ENCODE peak calls at places on chromosomes 16 and 17, in five cellular contexts. One of them, this sample, is unnamed.

GRCh38 chr16:51025588-51026290 is 125.3 kb downstream of the SALL1 start:
- DNase-seq in tibial nerve: no peak
- DNase-seq in naive thymus-derived CD4-positive, alpha-beta T cell: no peak
- DNase-seq in gastrocnemius medialis: no peak
- DNase-seq in colonic mucosa: no peak
- DNase-seq in this sample: no peak

GRCh38 chr17:68288375-68288774 is 2.6 kb downstream of the SLC16A6 start:
- DNase-seq in tibial nerve: no peak
- DNase-seq in naive thymus-derived CD4-positive, alpha-beta T cell: no peak
- DNase-seq in gastrocnemius medialis: no peak
- DNase-seq in colonic mucosa: no peak
- DNase-seq in this sample: no peak

GRCh38 chr17:48747445-48748363 is 19.2 kb upstream of the HOXB13 start:
- DNase-seq in tibial nerve: no peak
- DNase-seq in naive thymus-derived CD4-positive, alpha-beta T cell: no peak
- DNase-seq in gastrocnemius medialis: no peak
- DNase-seq in colonic mucosa: no peak
- DNase-seq in this sample: no peak

GRCh38 chr17:63095459-63095858 is 129.4 kb downstream of the TANC2 start:
- DNase-seq in tibial nerve: no peak
- DNase-seq in naive thymus-derived CD4-positive, alpha-beta T cell: no peak
- DNase-seq in gastrocnemius medialis: no peak
- DNase-seq in colonic mucosa: no peak
- DNase-seq in this sample: no peak

GRCh38 chr17:65936013-65936412 is 255.9 kb downstream of the CEP112 start:
- DNase-seq in tibial nerve: no peak
- DNase-seq in naive thymus-derived CD4-positive, alpha-beta T cell: no peak
- DNase-seq in gastrocnemius medialis: no peak
- DNase-seq in colonic mucosa: no peak
- DNase-seq in this sample: no peak

GRCh38 chr17:20263595-20263994 is 203.7 kb downstream of the LGALS9B start:
- DNase-seq in tibial nerve: no peak
- DNase-seq in naive thymus-derived CD4-positive, alpha-beta T cell: no peak
- DNase-seq in gastrocnemius medialis: no peak
- DNase-seq in colonic mucosa: no peak
- DNase-seq in this sample: no peak

GRCh38 chr16:84460406-84461028 is 43.9 kb downstream of the MEAK7 start:
- DNase-seq in tibial nerve: no peak
- DNase-seq in naive thymus-derived CD4-positive, alpha-beta T cell: no peak
- DNase-seq in gastrocnemius medialis: no peak
- DNase-seq in colonic mucosa: no peak
- DNase-seq in this sample: peak; percentile 79

GRCh38 chr17:17557796-17558195 is 33.7 kb downstream of the PEMT start:
- DNase-seq in tibial nerve: no peak
- DNase-seq in naive thymus-derived CD4-positive, alpha-beta T cell: no peak
- DNase-seq in gastrocnemius medialis: no peak
- DNase-seq in colonic mucosa: no peak
- DNase-seq in this sample: no peak

GRCh38 chr16:47019563-47019962 is 46.1 kb upstream of the DNAJA2 start:
- DNase-seq in tibial nerve: no peak
- DNase-seq in naive thymus-derived CD4-positive, alpha-beta T cell: no peak
- DNase-seq in gastrocnemius medialis: no peak
- DNase-seq in colonic mucosa: no peak
- DNase-seq in this sample: no peak

GRCh38 chr16:72474511-72475123 is 302.7 kb upstream of the PMFBP1 start:
- DNase-seq in tibial nerve: no peak
- DNase-seq in naive thymus-derived CD4-positive, alpha-beta T cell: no peak
- DNase-seq in gastrocnemius medialis: no peak
- DNase-seq in colonic mucosa: no peak
- DNase-seq in this sample: no peak

GRCh38 chr17:80036715-80037477 is 454 bp downstream of the CCDC40 start:
- DNase-seq in tibial nerve: no peak
- DNase-seq in naive thymus-derived CD4-positive, alpha-beta T cell: no peak
- DNase-seq in gastrocnemius medialis: peak; percentile 25
- DNase-seq in colonic mucosa: peak; percentile 43
- DNase-seq in this sample: no peak

GRCh38 chr17:18916816-18917496 is 35.0 kb upstream of the SLC5A10 start:
- DNase-seq in tibial nerve: no peak
- DNase-seq in naive thymus-derived CD4-positive, alpha-beta T cell: no peak
- DNase-seq in gastrocnemius medialis: no peak
- DNase-seq in colonic mucosa: no peak
- DNase-seq in this sample: no peak

GRCh38 chr17:16085066-16085699 is 85.6 kb downstream of the TTC19 start:
- DNase-seq in tibial nerve: no peak
- DNase-seq in naive thymus-derived CD4-positive, alpha-beta T cell: no peak
- DNase-seq in gastrocnemius medialis: no peak
- DNase-seq in colonic mucosa: no peak
- DNase-seq in this sample: no peak

DNA sequence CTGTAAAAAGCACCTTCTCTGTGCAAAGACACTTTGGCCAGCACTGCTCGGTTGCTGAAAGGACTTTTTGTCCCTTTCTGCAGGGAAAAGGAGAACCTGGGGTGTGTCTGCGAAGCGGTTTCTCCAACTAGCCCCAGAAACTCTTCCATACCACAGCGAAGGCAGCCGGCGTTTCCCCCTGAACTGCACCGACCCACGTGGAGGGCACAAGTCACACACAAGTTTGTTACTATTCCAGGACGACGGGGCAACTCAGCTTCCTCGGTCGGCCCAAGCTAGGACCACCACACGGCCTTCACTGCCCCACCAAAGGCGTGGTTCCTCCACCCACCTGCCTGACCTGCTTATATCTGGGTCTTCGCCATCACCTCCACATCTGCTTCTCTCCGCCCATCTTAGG is 1.9 kb downstream of the RTN4RL1 start:
- DNase-seq in tibial nerve: no peak
- DNase-seq in naive thymus-derived CD4-positive, alpha-beta T cell: no peak
- DNase-seq in gastrocnemius medialis: no peak
- DNase-seq in colonic mucosa: no peak
- DNase-seq in this sample: no peak
- H3K4me3 ChIP-seq in tibial nerve: peak overlapping the region; percentile 68
- H3K4me3 ChIP-seq in naive thymus-derived CD4-positive, alpha-beta T cell: no peak overlapping the region
- H3K4me3 ChIP-seq in gastrocnemius medialis: no peak overlapping the region
- H3K4me3 ChIP-seq in colonic mucosa: no peak overlapping the region
- H3K4me3 ChIP-seq in this sample: no peak overlapping the region

DNA sequence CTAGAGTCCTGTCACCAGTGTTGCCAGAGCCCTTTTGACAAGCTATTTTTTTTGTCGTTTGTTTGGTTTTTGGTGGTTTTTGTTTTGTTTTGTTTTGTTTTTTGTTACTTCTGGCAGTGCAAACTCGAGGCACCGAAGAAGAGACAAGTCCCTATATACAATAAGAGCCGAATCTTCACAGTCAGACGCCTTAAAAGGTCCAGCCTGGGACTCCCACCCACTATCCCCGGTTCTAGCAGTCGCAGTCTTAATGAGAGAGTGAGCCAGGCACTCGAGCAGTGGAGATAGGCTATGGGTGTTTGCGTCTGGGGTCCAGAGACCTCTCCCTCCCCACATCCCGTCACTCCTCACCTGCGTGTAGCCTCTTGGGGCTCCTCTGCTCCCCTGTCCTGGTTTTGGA is 1.9 kb downstream of the OR1F1 start:
- DNase-seq in tibial nerve: no peak
- DNase-seq in naive thymus-derived CD4-positive, alpha-beta T cell: no peak
- DNase-seq in gastrocnemius medialis: no peak
- DNase-seq in colonic mucosa: no peak
- DNase-seq in this sample: no peak
- H3K4me3 ChIP-seq in tibial nerve: no peak overlapping the region
- H3K4me3 ChIP-seq in naive thymus-derived CD4-positive, alpha-beta T cell: no peak overlapping the region
- H3K4me3 ChIP-seq in gastrocnemius medialis: no peak overlapping the region
- H3K4me3 ChIP-seq in colonic mucosa: no peak overlapping the region
- H3K4me3 ChIP-seq in this sample: no peak overlapping the region

GRCh38 chr17:75845058-75845711 is 981 bp upstream of the UNC13D start:
- DNase-seq in tibial nerve: peak; percentile 59
- DNase-seq in naive thymus-derived CD4-positive, alpha-beta T cell: peak; percentile 46
- DNase-seq in gastrocnemius medialis: peak; percentile 98
- DNase-seq in colonic mucosa: peak; percentile 90
- DNase-seq in this sample: peak; percentile 83
- H3K4me3 ChIP-seq in tibial nerve: no peak overlapping the region
- H3K4me3 ChIP-seq in naive thymus-derived CD4-positive, alpha-beta T cell: no peak overlapping the region
- H3K4me3 ChIP-seq in gastrocnemius medialis: no peak overlapping the region
- H3K4me3 ChIP-seq in colonic mucosa: no peak overlapping the region
- H3K4me3 ChIP-seq in this sample: no peak overlapping the region

GRCh38 chr16:14378684-14379467 is 251.2 kb downstream of the PARN start:
- DNase-seq in tibial nerve: no peak
- DNase-seq in naive thymus-derived CD4-positive, alpha-beta T cell: no peak
- DNase-seq in gastrocnemius medialis: no peak
- DNase-seq in colonic mucosa: no peak
- DNase-seq in this sample: no peak
- H3K4me3 ChIP-seq in tibial nerve: no peak overlapping the region
- H3K4me3 ChIP-seq in naive thymus-derived CD4-positive, alpha-beta T cell: no peak overlapping the region
- H3K4me3 ChIP-seq in gastrocnemius medialis: no peak overlapping the region
- H3K4me3 ChIP-seq in colonic mucosa: no peak overlapping the region
- H3K4me3 ChIP-seq in this sample: no peak overlapping the region

DNA sequence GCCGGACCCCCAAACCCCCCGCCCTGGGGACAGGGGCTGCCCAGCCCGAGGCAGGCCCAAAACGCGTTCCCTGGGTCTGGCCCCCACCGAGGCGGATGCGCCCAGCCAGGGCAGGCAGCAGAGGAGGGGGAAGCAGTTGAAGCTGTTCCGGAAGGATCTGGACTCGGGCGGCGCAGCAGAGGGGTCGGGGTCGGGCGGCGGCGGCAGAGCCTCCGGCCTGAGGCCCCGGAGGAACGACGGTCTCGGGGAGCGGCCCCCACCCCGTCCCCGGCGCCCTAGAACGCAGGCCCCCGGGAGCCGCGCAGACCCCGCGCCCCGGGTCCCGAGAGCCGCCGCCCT is 22.9 kb upstream of the ZFPM1 start:
- DNase-seq in tibial nerve: no peak
- DNase-seq in naive thymus-derived CD4-positive, alpha-beta T cell: no peak
- DNase-seq in gastrocnemius medialis: no peak
- DNase-seq in colonic mucosa: no peak
- DNase-seq in this sample: no peak
- H3K4me3 ChIP-seq in tibial nerve: peak overlapping the region; percentile 58
- H3K4me3 ChIP-seq in naive thymus-derived CD4-positive, alpha-beta T cell: peak overlapping the region; percentile 37
- H3K4me3 ChIP-seq in gastrocnemius medialis: peak overlapping the region; percentile 50
- H3K4me3 ChIP-seq in colonic mucosa: peak overlapping the region; percentile 35
- H3K4me3 ChIP-seq in this sample: peak overlapping the region; percentile 7